ENCODE peak calls at places on chromosome 19, in eight cellular contexts. One of them, this sample, is unnamed.

GRCh38 chr19:8605514-8605913 is 5.0 kb downstream of the ADAMTS10 start:
- DNase-seq in AG09309: no peak
- DNase-seq in Peyer's patch: no peak
- DNase-seq in IMR-90: no peak
- DNase-seq in heart right ventricle: no peak
- DNase-seq in tibial nerve: no peak
- DNase-seq in heart left ventricle: no peak
- DNase-seq in uterus: no peak
- DNase-seq in this sample: no peak

GRCh38 chr19:45045671-45046353 is 7.0 kb downstream of the CLASRP start:
- DNase-seq in uterus: no peak
- DNase-seq in heart left ventricle: no peak
- DNase-seq in IMR-90: no peak
- DNase-seq in tibial nerve: no peak
- DNase-seq in heart right ventricle: no peak
- DNase-seq in Peyer's patch: no peak
- DNase-seq in AG09309: no peak
- DNase-seq in this sample: no peak

GRCh38 chr19:10141973-10142372 is 22.3 kb upstream of the EIF3G start:
- DNase-seq in tibial nerve: no peak
- DNase-seq in heart left ventricle: no peak
- DNase-seq in AG09309: no peak
- DNase-seq in uterus: no peak
- DNase-seq in IMR-90: no peak
- DNase-seq in heart right ventricle: no peak
- DNase-seq in Peyer's patch: no peak
- DNase-seq in this sample: no peak

GRCh38 chr19:8610041-8610927 is at the start of gene ADAMTS10:
- DNase-seq in Peyer's patch: no peak
- DNase-seq in tibial nerve: no peak
- DNase-seq in uterus: peak; percentile 45
- DNase-seq in IMR-90: peak; percentile 43
- DNase-seq in heart right ventricle: no peak
- DNase-seq in heart left ventricle: peak; percentile 58
- DNase-seq in AG09309: no peak
- DNase-seq in this sample: no peak

GRCh38 chr19:16804176-16804575 is 25.0 kb upstream of the SIN3B start:
- DNase-seq in tibial nerve: no peak
- DNase-seq in IMR-90: no peak
- DNase-seq in Peyer's patch: no peak
- DNase-seq in heart right ventricle: no peak
- DNase-seq in heart left ventricle: no peak
- DNase-seq in AG09309: no peak
- DNase-seq in uterus: no peak
- DNase-seq in this sample: no peak

GRCh38 chr19:33604651-33605050 is 17.1 kb upstream of the CHST8 start:
- DNase-seq in AG09309: no peak
- DNase-seq in Peyer's patch: no peak
- DNase-seq in heart left ventricle: no peak
- DNase-seq in uterus: no peak
- DNase-seq in heart right ventricle: no peak
- DNase-seq in tibial nerve: no peak
- DNase-seq in IMR-90: no peak
- DNase-seq in this sample: no peak

GRCh38 chr19:10086032-10086903 is at the start of gene SHFL:
- DNase-seq in Peyer's patch: peak; percentile 89
- DNase-seq in uterus: peak; percentile 72
- DNase-seq in heart left ventricle: peak; percentile 77
- DNase-seq in IMR-90: peak; percentile 45
- DNase-seq in heart right ventricle: peak; percentile 74
- DNase-seq in AG09309: no peak
- DNase-seq in tibial nerve: peak; percentile 59
- DNase-seq in this sample: no peak

GRCh38 chr19:13234518-13234917 is 84.3 kb downstream of the IER2 start:
- DNase-seq in tibial nerve: no peak
- DNase-seq in uterus: peak; percentile 24
- DNase-seq in Peyer's patch: peak; percentile 73
- DNase-seq in AG09309: no peak
- DNase-seq in heart left ventricle: no peak
- DNase-seq in IMR-90: no peak
- DNase-seq in heart right ventricle: peak; percentile 18
- DNase-seq in this sample: no peak

GRCh38 chr19:34324320-34324719 is 40.7 kb upstream of the GPI start:
- DNase-seq in Peyer's patch: peak; percentile 1
- DNase-seq in AG09309: no peak
- DNase-seq in uterus: no peak
- DNase-seq in tibial nerve: no peak
- DNase-seq in IMR-90: no peak
- DNase-seq in heart right ventricle: no peak
- DNase-seq in heart left ventricle: no peak
- DNase-seq in this sample: no peak

GRCh38 chr19:19405919-19406877 is 723 bp downstream of the GATAD2A start:
- DNase-seq in Peyer's patch: peak; percentile 78
- DNase-seq in AG09309: no peak
- DNase-seq in heart left ventricle: peak; percentile 63
- DNase-seq in heart right ventricle: peak; percentile 58
- DNase-seq in IMR-90: peak; percentile 60
- DNase-seq in tibial nerve: no peak
- DNase-seq in uterus: peak; percentile 43
- DNase-seq in this sample: peak; percentile 36

GRCh38 chr19:35742121-35742724 is at the start of gene IGFLR1:
- DNase-seq in IMR-90: no peak
- DNase-seq in tibial nerve: no peak
- DNase-seq in AG09309: no peak
- DNase-seq in heart right ventricle: no peak
- DNase-seq in heart left ventricle: no peak
- DNase-seq in Peyer's patch: no peak
- DNase-seq in uterus: no peak
- DNase-seq in this sample: no peak

GRCh38 chr19:31266731-31267130 is 82.5 kb downstream of the TSHZ3 start:
- DNase-seq in IMR-90: no peak
- DNase-seq in heart right ventricle: no peak
- DNase-seq in uterus: peak; percentile 8
- DNase-seq in tibial nerve: no peak
- DNase-seq in heart left ventricle: no peak
- DNase-seq in AG09309: no peak
- DNase-seq in Peyer's patch: no peak
- DNase-seq in this sample: no peak

GRCh38 chr19:10517760-10518443 is 655 bp upstream of the S1PR5 start:
- DNase-seq in heart right ventricle: peak; percentile 27
- DNase-seq in Peyer's patch: no peak
- DNase-seq in tibial nerve: no peak
- DNase-seq in AG09309: no peak
- DNase-seq in uterus: no peak
- DNase-seq in IMR-90: peak; percentile 15
- DNase-seq in heart left ventricle: no peak
- DNase-seq in this sample: no peak

GRCh38 chr19:16465239-16465638 is 6.5 kb downstream of the EPS15L1 start:
- DNase-seq in uterus: no peak
- DNase-seq in Peyer's patch: no peak
- DNase-seq in heart right ventricle: no peak
- DNase-seq in IMR-90: no peak
- DNase-seq in AG09309: no peak
- DNase-seq in tibial nerve: no peak
- DNase-seq in heart left ventricle: no peak
- DNase-seq in this sample: no peak

GRCh38 chr19:33456076-33456844 is 65.3 kb downstream of the PEPD start:
- DNase-seq in tibial nerve: no peak
- DNase-seq in IMR-90: no peak
- DNase-seq in heart right ventricle: no peak
- DNase-seq in AG09309: no peak
- DNase-seq in heart left ventricle: no peak
- DNase-seq in Peyer's patch: peak; percentile 40
- DNase-seq in uterus: no peak
- DNase-seq in this sample: no peak

GRCh38 chr19:17347361-17347760 is 10.0 kb downstream of the GTPBP3 start:
- DNase-seq in heart right ventricle: no peak
- DNase-seq in IMR-90: peak; percentile 20
- DNase-seq in tibial nerve: no peak
- DNase-seq in heart left ventricle: peak; percentile 54
- DNase-seq in Peyer's patch: no peak
- DNase-seq in AG09309: no peak
- DNase-seq in uterus: peak; percentile 34
- DNase-seq in this sample: no peak

GRCh38 chr19:6740589-6741348 is 1.3 kb downstream of the TRIP10 start:
- DNase-seq in IMR-90: peak; percentile 19
- DNase-seq in AG09309: no peak
- DNase-seq in tibial nerve: no peak
- DNase-seq in uterus: peak; percentile 63
- DNase-seq in heart left ventricle: peak; percentile 81
- DNase-seq in Peyer's patch: peak; percentile 70
- DNase-seq in heart right ventricle: peak; percentile 78
- DNase-seq in this sample: no peak

GRCh38 chr19:5826531-5827341 is 12.8 kb downstream of the FUT6 start:
- DNase-seq in heart right ventricle: peak; percentile 70
- DNase-seq in IMR-90: no peak
- DNase-seq in uterus: no peak
- DNase-seq in Peyer's patch: peak; percentile 83
- DNase-seq in AG09309: no peak
- DNase-seq in heart left ventricle: peak; percentile 70
- DNase-seq in tibial nerve: no peak
- DNase-seq in this sample: no peak

GRCh38 chr19:55467236-55468053 is 2.9 kb upstream of the C19orf85 start:
- DNase-seq in tibial nerve: peak; percentile 63
- DNase-seq in IMR-90: peak; percentile 65
- DNase-seq in uterus: peak; percentile 65
- DNase-seq in heart right ventricle: peak; percentile 57
- DNase-seq in heart left ventricle: peak; percentile 70
- DNase-seq in AG09309: no peak
- DNase-seq in Peyer's patch: peak; percentile 84
- DNase-seq in this sample: no peak

GRCh38 chr19:50330365-50331078 is 1.3 kb upstream of the KCNC3 start:
- DNase-seq in tibial nerve: peak; percentile 26
- DNase-seq in IMR-90: peak; percentile 1
- DNase-seq in heart right ventricle: peak; percentile 73
- DNase-seq in uterus: peak; percentile 18
- DNase-seq in Peyer's patch: peak; percentile 79
- DNase-seq in heart left ventricle: peak; percentile 84
- DNase-seq in AG09309: no peak
- DNase-seq in this sample: no peak

GRCh38 chr19:19217110-19217509 is 5.4 kb downstream of the NCAN start:
- DNase-seq in AG09309: no peak
- DNase-seq in IMR-90: peak; percentile 16
- DNase-seq in tibial nerve: no peak
- DNase-seq in Peyer's patch: no peak
- DNase-seq in uterus: no peak
- DNase-seq in heart right ventricle: no peak
- DNase-seq in heart left ventricle: no peak
- DNase-seq in this sample: peak; percentile 33

GRCh38 chr19:9917322-9917721 is 19.0 kb downstream of the OLFM2 start:
- DNase-seq in Peyer's patch: no peak
- DNase-seq in tibial nerve: no peak
- DNase-seq in IMR-90: peak; percentile 60
- DNase-seq in heart left ventricle: peak; percentile 20
- DNase-seq in AG09309: no peak
- DNase-seq in heart right ventricle: peak; percentile 22
- DNase-seq in uterus: peak; percentile 24
- DNase-seq in this sample: no peak

GRCh38 chr19:6092329-6093286 is 17.7 kb downstream of the RFX2 start:
- DNase-seq in heart right ventricle: peak; percentile 78
- DNase-seq in uterus: peak; percentile 74
- DNase-seq in Peyer's patch: peak; percentile 91
- DNase-seq in heart left ventricle: peak; percentile 75
- DNase-seq in AG09309: no peak
- DNase-seq in IMR-90: peak; percentile 88
- DNase-seq in tibial nerve: peak; percentile 58
- DNase-seq in this sample: no peak

DNA sequence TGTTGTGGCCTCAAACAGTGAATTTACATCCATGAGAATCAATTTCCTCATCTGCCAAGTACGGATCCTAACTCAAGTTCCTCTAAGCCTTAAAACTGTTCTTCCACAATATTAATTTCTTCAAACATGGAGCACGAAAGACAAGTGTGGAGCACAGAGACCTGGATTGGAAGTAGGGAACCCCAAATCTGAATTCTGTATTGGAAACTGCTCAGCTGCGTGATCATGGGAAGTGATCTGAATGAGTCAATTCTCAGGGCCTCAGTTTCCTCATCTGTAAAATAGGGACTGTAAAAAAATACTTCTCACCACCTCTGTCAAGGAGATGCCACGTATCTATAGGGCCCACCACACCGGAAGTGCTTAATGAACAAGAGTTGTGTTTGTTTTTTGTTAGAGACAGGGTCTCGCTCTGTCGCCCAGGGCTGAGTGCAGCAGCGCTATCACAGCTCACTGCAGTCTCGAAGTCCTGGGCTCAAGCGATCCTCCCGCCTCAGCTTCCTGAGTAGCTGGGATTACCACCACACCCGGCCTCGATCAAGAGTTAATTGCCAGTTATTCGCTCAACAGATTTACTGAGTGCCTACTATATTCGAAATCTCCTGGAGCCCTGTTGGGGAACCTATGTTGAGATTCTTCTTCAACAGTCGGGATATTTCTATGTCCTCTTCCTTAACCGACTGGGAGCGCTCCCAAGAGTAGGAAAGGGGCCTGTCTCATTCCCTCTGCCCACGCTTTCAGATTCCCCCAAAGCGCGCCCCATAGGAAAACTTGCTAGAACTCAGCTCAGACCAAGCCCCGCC is 1.6 kb downstream of the SERTAD3 start:
- DNase-seq in uterus: no peak
- DNase-seq in AG09309: no peak
- DNase-seq in heart right ventricle: no peak
- DNase-seq in IMR-90: no peak
- DNase-seq in Peyer's patch: no peak
- DNase-seq in heart left ventricle: no peak
- DNase-seq in tibial nerve: no peak
- DNase-seq in this sample: no peak
- TF ChIP-seq CTCF in uterus: no peak
- TF ChIP-seq CTCF in AG09309: no peak
- TF ChIP-seq CTCF in heart right ventricle: no peak
- TF ChIP-seq CTCF in IMR-90: no peak
- TF ChIP-seq CTCF in Peyer's patch: no peak
- TF ChIP-seq CTCF in heart left ventricle: no peak
- TF ChIP-seq CTCF in tibial nerve: no peak
- TF ChIP-seq CTCF in this sample: no peak

GRCh38 chr19:14775855-14776254 is 2.5 kb downstream of the ADGRE2 start:
- DNase-seq in heart right ventricle: no peak
- DNase-seq in tibial nerve: no peak
- DNase-seq in AG09309: no peak
- DNase-seq in Peyer's patch: no peak
- DNase-seq in uterus: no peak
- DNase-seq in heart left ventricle: peak; percentile 13
- DNase-seq in IMR-90: no peak
- DNase-seq in this sample: no peak
- H3K4me3 ChIP-seq in heart right ventricle: peak overlapping the region; percentile 32
- H3K4me3 ChIP-seq in tibial nerve: peak overlapping the region; percentile 23
- H3K4me3 ChIP-seq in AG09309: peak overlapping the region; percentile 42
- H3K4me3 ChIP-seq in Peyer's patch: no peak overlapping the region
- H3K4me3 ChIP-seq in uterus: no peak overlapping the region
- H3K4me3 ChIP-seq in heart left ventricle: peak overlapping the region; percentile 51
- H3K4me3 ChIP-seq in IMR-90: no peak overlapping the region
- H3K4me3 ChIP-seq in this sample: no peak overlapping the region

GRCh38 chr19:41959056-41960053 is at the start of gene RABAC1:
- DNase-seq in uterus: peak; percentile 94
- DNase-seq in Peyer's patch: peak; percentile 88
- DNase-seq in IMR-90: peak; percentile 91
- DNase-seq in heart right ventricle: peak; percentile 93
- DNase-seq in AG09309: peak; percentile 62
- DNase-seq in heart left ventricle: peak; percentile 90
- DNase-seq in tibial nerve: peak; percentile 63
- DNase-seq in this sample: peak; percentile 41
- TF ChIP-seq CTCF in uterus: peak; percentile 22
- TF ChIP-seq CTCF in Peyer's patch: no peak
- TF ChIP-seq CTCF in IMR-90: no peak
- TF ChIP-seq CTCF in heart right ventricle: no peak
- TF ChIP-seq CTCF in AG09309: no peak
- TF ChIP-seq CTCF in heart left ventricle: no peak
- TF ChIP-seq CTCF in tibial nerve: no peak
- TF ChIP-seq CTCF in this sample: no peak

GRCh38 chr19:42285988-42286348 is 16.0 kb upstream of the PRR19 start:
- DNase-seq in uterus: no peak
- DNase-seq in tibial nerve: no peak
- DNase-seq in heart right ventricle: no peak
- DNase-seq in Peyer's patch: no peak
- DNase-seq in heart left ventricle: no peak
- DNase-seq in AG09309: no peak
- DNase-seq in IMR-90: no peak
- DNase-seq in this sample: no peak
- H3K4me3 ChIP-seq in uterus: no peak overlapping the region
- H3K4me3 ChIP-seq in tibial nerve: no peak overlapping the region
- H3K4me3 ChIP-seq in heart right ventricle: peak overlapping the region; percentile 74
- H3K4me3 ChIP-seq in Peyer's patch: no peak overlapping the region
- H3K4me3 ChIP-seq in heart left ventricle: peak overlapping the region; percentile 72
- H3K4me3 ChIP-seq in AG09309: no peak overlapping the region
- H3K4me3 ChIP-seq in IMR-90: no peak overlapping the region
- H3K4me3 ChIP-seq in this sample: no peak overlapping the region

This sample was measured in LNCaP clone FGC.